ENCODE peak calls at places on chromosomes 1 and 21, in ten cellular contexts. V, F, R, A, L, Y, M, G, I and T are unnamed samples.

GRCh38 chr21:42320791-42321190 is 5.6 kb upstream of the TFF3 start:
- DNase-seq in R (no peak), Y (no peak), F (no peak), L (no peak), G (no peak), V (no peak), I (no peak), M (no peak), A (no peak), T (no peak)

GRCh38 chr1:171869097-171869496 is 27.8 kb downstream of the DNM3 start:
- DNase-seq in M (no peak), Y (peak; percentile 9), F (no peak), R (no peak), G (no peak), I (no peak), L (no peak), A (peak; percentile 29), V (no peak), T (no peak)

GRCh38 chr21:46150073-46150472 is 5.3 kb downstream of the FTCD start:
- DNase-seq in M (no peak), Y (no peak), A (no peak), R (no peak), I (no peak), V (no peak), L (no peak), F (no peak), G (no peak), T (no peak)

GRCh38 chr1:160205242-160205973 is at the start of gene PEA15:
- DNase-seq in M (peak; percentile 87), V (peak; percentile 29), F (peak; percentile 89), R (peak; percentile 59), I (peak; percentile 30), G (peak; percentile 62), A (peak; percentile 52), L (peak; percentile 84), Y (peak; percentile 80), T (peak; percentile 29)

GRCh38 chr1:199774433-199775089 is 252.9 kb upstream of the NR5A2 start:
- DNase-seq in I (no peak), V (no peak), A (peak; percentile 85), R (no peak), L (no peak), M (peak; percentile 12), G (peak; percentile 55), Y (peak; percentile 53), F (no peak), T (no peak)

GRCh38 chr1:177817969-177818872 is 151.6 kb downstream of the SEC16B start:
- DNase-seq in R (no peak), Y (no peak), V (no peak), I (no peak), F (peak; percentile 21), A (no peak), L (no peak), G (no peak), M (no peak), T (no peak)

GRCh38 chr1:41492341-41492848 is 7.9 kb upstream of the EDN2 start:
- DNase-seq in I (no peak), L (no peak), R (peak; percentile 25), M (peak; percentile 34), V (no peak), Y (no peak), F (peak; percentile 69), A (no peak), G (peak; percentile 65), T (no peak)

GRCh38 chr1:10634428-10635384 is 160.0 kb downstream of the PEX14 start:
- DNase-seq in G (no peak), L (no peak), M (peak; percentile 80), R (no peak), V (no peak), Y (peak; percentile 40), F (no peak), A (peak; percentile 63), I (no peak), T (no peak)

GRCh38 chr1:10779201-10779600 is 17.2 kb downstream of the CASZ1 start:
- DNase-seq in R (no peak), Y (peak; percentile 92), I (no peak), A (peak; percentile 98), G (no peak), L (no peak), M (no peak), F (no peak), V (no peak), T (no peak)

GRCh38 chr1:12204140-12204539 is 25.7 kb upstream of the VPS13D start:
- DNase-seq in R (peak; percentile 25), L (no peak), A (no peak), Y (no peak), V (no peak), I (peak; percentile 15), F (peak; percentile 72), M (no peak), G (no peak), T (no peak)

GRCh38 chr1:207017615-207018559 is 14.7 kb downstream of the C1orf116 start:
- DNase-seq in I (no peak), Y (no peak), L (no peak), F (no peak), R (no peak), A (peak; percentile 78), V (no peak), G (no peak), M (peak; percentile 68), T (no peak)